ENCODE peak calls at places on chromosomes 16 and 17, in ten cellular contexts. One of them, this sample, is unnamed.

GRCh38 chr16:66928702-66929388 is 3.5 kb upstream of the RRAD start:
- DNase-seq in MM.1S: no peak
- DNase-seq in tibial artery: no peak
- DNase-seq in Panc1: no peak
- DNase-seq in osteoblast: peak
- DNase-seq in right lobe of liver: no peak
- DNase-seq in AG04450: no peak
- DNase-seq in mesendoderm: peak
- DNase-seq in SJSA1: no peak
- DNase-seq in H9: peak
- DNase-seq in this sample: peak

GRCh38 chr16:22641030-22641671 is 130.5 kb downstream of the NPIPB5 start:
- DNase-seq in MM.1S: peak
- DNase-seq in tibial artery: no peak
- DNase-seq in Panc1: no peak
- DNase-seq in osteoblast: no peak
- DNase-seq in right lobe of liver: no peak
- DNase-seq in AG04450: no peak
- DNase-seq in mesendoderm: peak
- DNase-seq in SJSA1: no peak
- DNase-seq in H9: peak
- DNase-seq in this sample: no peak

GRCh38 chr17:31489295-31490018 is 98.0 kb downstream of the RAB11FIP4 start:
- DNase-seq in MM.1S: no peak
- DNase-seq in tibial artery: no peak
- DNase-seq in Panc1: no peak
- DNase-seq in osteoblast: peak
- DNase-seq in right lobe of liver: peak
- DNase-seq in AG04450: no peak
- DNase-seq in mesendoderm: peak
- DNase-seq in SJSA1: no peak
- DNase-seq in H9: peak
- DNase-seq in this sample: no peak

GRCh38 chr16:86618431-86619262 is 40.3 kb downstream of the FOXL1 start:
- DNase-seq in MM.1S: no peak
- DNase-seq in tibial artery: no peak
- DNase-seq in Panc1: no peak
- DNase-seq in osteoblast: no peak
- DNase-seq in right lobe of liver: no peak
- DNase-seq in AG04450: peak
- DNase-seq in mesendoderm: no peak
- DNase-seq in SJSA1: peak
- DNase-seq in H9: no peak
- DNase-seq in this sample: no peak

GRCh38 chr16:5903797-5904196 is 806.2 kb upstream of the EEF2KMT start:
- DNase-seq in MM.1S: no peak
- DNase-seq in tibial artery: no peak
- DNase-seq in Panc1: no peak
- DNase-seq in osteoblast: peak
- DNase-seq in right lobe of liver: no peak
- DNase-seq in AG04450: no peak
- DNase-seq in mesendoderm: no peak
- DNase-seq in SJSA1: no peak
- DNase-seq in H9: no peak
- DNase-seq in this sample: no peak

GRCh38 chr16:55701442-55702319 is 45.9 kb downstream of the SLC6A2 start:
- DNase-seq in MM.1S: peak
- DNase-seq in tibial artery: no peak
- DNase-seq in Panc1: no peak
- DNase-seq in osteoblast: no peak
- DNase-seq in right lobe of liver: peak
- DNase-seq in AG04450: peak
- DNase-seq in mesendoderm: peak
- DNase-seq in SJSA1: peak
- DNase-seq in H9: peak
- DNase-seq in this sample: peak

GRCh38 chr16:47916266-47916665 is 239.5 kb downstream of the ABCC12 start:
- DNase-seq in MM.1S: no peak
- DNase-seq in tibial artery: no peak
- DNase-seq in Panc1: no peak
- DNase-seq in osteoblast: no peak
- DNase-seq in right lobe of liver: no peak
- DNase-seq in AG04450: no peak
- DNase-seq in mesendoderm: no peak
- DNase-seq in SJSA1: no peak
- DNase-seq in H9: no peak
- DNase-seq in this sample: no peak

GRCh38 chr17:14616508-14616907 is 315.6 kb downstream of the HS3ST3B1 start:
- DNase-seq in MM.1S: no peak
- DNase-seq in tibial artery: no peak
- DNase-seq in Panc1: no peak
- DNase-seq in osteoblast: peak
- DNase-seq in right lobe of liver: no peak
- DNase-seq in AG04450: no peak
- DNase-seq in mesendoderm: no peak
- DNase-seq in SJSA1: no peak
- DNase-seq in H9: no peak
- DNase-seq in this sample: no peak

GRCh38 chr16:87970206-87970605 is 19.0 kb downstream of the BANP start:
- DNase-seq in MM.1S: no peak
- DNase-seq in tibial artery: no peak
- DNase-seq in Panc1: no peak
- DNase-seq in osteoblast: no peak
- DNase-seq in right lobe of liver: no peak
- DNase-seq in AG04450: no peak
- DNase-seq in mesendoderm: no peak
- DNase-seq in SJSA1: peak
- DNase-seq in H9: no peak
- DNase-seq in this sample: no peak

GRCh38 chr16:67384778-67385510 is 8.4 kb downstream of the TPPP3 start:
- DNase-seq in MM.1S: no peak
- DNase-seq in tibial artery: no peak
- DNase-seq in Panc1: no peak
- DNase-seq in osteoblast: peak
- DNase-seq in right lobe of liver: no peak
- DNase-seq in AG04450: no peak
- DNase-seq in mesendoderm: no peak
- DNase-seq in SJSA1: no peak
- DNase-seq in H9: no peak
- DNase-seq in this sample: no peak

GRCh38 chr16:11061629-11062270 is 117.4 kb downstream of the CLEC16A start:
- DNase-seq in MM.1S: no peak
- DNase-seq in tibial artery: peak
- DNase-seq in Panc1: no peak
- DNase-seq in osteoblast: no peak
- DNase-seq in right lobe of liver: no peak
- DNase-seq in AG04450: no peak
- DNase-seq in mesendoderm: no peak
- DNase-seq in SJSA1: no peak
- DNase-seq in H9: no peak
- DNase-seq in this sample: no peak

GRCh38 chr16:100989-101388 is 23.0 kb downstream of the MPG start:
- DNase-seq in MM.1S: no peak
- DNase-seq in tibial artery: no peak
- DNase-seq in Panc1: no peak
- DNase-seq in osteoblast: no peak
- DNase-seq in right lobe of liver: no peak
- DNase-seq in AG04450: no peak
- DNase-seq in mesendoderm: no peak
- DNase-seq in SJSA1: no peak
- DNase-seq in H9: no peak
- DNase-seq in this sample: no peak

DNA sequence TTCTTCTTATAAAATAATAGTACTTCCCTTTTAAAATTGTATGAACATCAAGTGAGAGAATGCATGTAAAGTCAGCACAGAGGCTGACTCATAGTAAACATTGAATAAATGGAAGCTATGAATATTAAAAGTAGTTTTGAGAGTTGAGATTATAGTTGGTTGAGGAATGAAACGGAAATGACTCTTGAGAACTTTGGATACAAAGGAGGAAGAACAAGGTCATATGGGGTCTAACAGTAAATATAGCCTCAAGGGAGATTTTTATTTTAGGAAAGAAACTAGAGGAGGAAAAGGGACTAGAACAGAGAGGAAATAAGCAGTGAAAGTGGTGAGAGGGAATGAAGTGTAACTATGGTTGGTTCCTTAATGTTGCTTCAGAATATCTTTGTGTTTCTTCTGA is 165.0 kb downstream of the CHD9 start:
- DNase-seq in MM.1S: no peak
- DNase-seq in tibial artery: no peak
- DNase-seq in Panc1: no peak
- DNase-seq in osteoblast: peak
- DNase-seq in right lobe of liver: no peak
- DNase-seq in AG04450: no peak
- DNase-seq in mesendoderm: no peak
- DNase-seq in SJSA1: peak
- DNase-seq in H9: no peak
- DNase-seq in this sample: no peak
- H3K27ac ChIP-seq in MM.1S: no peak
- H3K27ac ChIP-seq in tibial artery: peak
- H3K27ac ChIP-seq in Panc1: no peak
- H3K27ac ChIP-seq in osteoblast: peak
- H3K27ac ChIP-seq in right lobe of liver: peak
- H3K27ac ChIP-seq in AG04450: no peak
- H3K27ac ChIP-seq in mesendoderm: no peak
- H3K27ac ChIP-seq in SJSA1: peak
- H3K27ac ChIP-seq in H9: no peak
- H3K27ac ChIP-seq in this sample: no peak

GRCh38 chr16:89246383-89246902 is 28.9 kb downstream of the ZNF778 start:
- DNase-seq in MM.1S: no peak
- DNase-seq in tibial artery: no peak
- DNase-seq in Panc1: no peak
- DNase-seq in osteoblast: no peak
- DNase-seq in right lobe of liver: no peak
- DNase-seq in AG04450: no peak
- DNase-seq in mesendoderm: no peak
- DNase-seq in SJSA1: no peak
- DNase-seq in H9: no peak
- DNase-seq in this sample: no peak

GRCh38 chr16:89243664-89244063 is 26.2 kb downstream of the ZNF778 start:
- DNase-seq in MM.1S: no peak
- DNase-seq in tibial artery: no peak
- DNase-seq in Panc1: no peak
- DNase-seq in osteoblast: no peak
- DNase-seq in right lobe of liver: no peak
- DNase-seq in AG04450: no peak
- DNase-seq in mesendoderm: no peak
- DNase-seq in SJSA1: no peak
- DNase-seq in H9: no peak
- DNase-seq in this sample: no peak

GRCh38 chr16:89246903-89247733 is 29.6 kb downstream of the ZNF778 start:
- DNase-seq in MM.1S: no peak
- DNase-seq in tibial artery: peak
- DNase-seq in Panc1: no peak
- DNase-seq in osteoblast: peak
- DNase-seq in right lobe of liver: peak
- DNase-seq in AG04450: peak
- DNase-seq in mesendoderm: peak
- DNase-seq in SJSA1: no peak
- DNase-seq in H9: peak
- DNase-seq in this sample: peak

GRCh38 chr16:89244754-89245153 is 27.3 kb downstream of the ZNF778 start:
- DNase-seq in MM.1S: no peak
- DNase-seq in tibial artery: no peak
- DNase-seq in Panc1: no peak
- DNase-seq in osteoblast: no peak
- DNase-seq in right lobe of liver: no peak
- DNase-seq in AG04450: no peak
- DNase-seq in mesendoderm: no peak
- DNase-seq in SJSA1: no peak
- DNase-seq in H9: no peak
- DNase-seq in this sample: no peak

DNA sequence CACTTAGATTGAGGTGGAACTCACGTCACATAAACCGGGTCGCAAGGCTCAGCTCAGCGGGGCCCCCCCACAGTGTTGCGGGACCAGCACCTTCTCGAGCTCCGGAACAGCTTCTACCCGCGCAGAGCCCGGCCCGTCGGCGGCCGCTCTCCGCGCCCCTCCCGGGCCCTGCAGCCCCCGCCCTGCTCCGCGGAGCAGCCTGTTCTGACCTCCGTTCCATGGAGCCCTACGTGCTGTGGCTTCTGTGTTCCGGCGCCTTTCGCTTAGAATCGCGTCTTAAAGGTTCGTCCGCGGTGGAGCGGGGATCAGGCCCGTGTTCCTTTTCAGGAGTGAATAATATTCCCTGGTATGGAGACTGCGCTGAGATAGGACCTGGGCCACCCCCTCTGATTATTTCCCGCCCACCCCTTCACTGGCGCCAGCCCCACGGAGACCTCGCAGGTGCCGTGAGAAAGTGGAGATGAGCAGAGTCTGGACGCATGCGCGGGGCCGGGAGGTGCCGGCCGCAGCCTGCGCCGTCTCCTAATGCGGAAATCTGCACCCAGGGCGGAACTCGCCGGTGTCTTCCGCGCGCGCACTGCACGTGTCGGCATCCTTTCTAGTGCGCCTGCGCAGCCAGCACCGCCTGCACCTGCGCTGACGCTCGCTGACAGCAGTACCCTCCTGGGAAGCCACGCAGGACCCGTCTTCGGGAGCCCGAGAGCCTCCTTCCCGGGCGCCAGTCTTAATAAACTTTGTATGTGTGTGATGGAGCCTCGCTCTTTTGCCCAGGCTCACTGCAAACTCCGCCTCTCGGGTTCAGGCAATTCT is 30.9 kb downstream of the ZNF778 start:
- DNase-seq in MM.1S: no peak
- DNase-seq in tibial artery: no peak
- DNase-seq in Panc1: no peak
- DNase-seq in osteoblast: peak
- DNase-seq in right lobe of liver: no peak
- DNase-seq in AG04450: no peak
- DNase-seq in mesendoderm: no peak
- DNase-seq in SJSA1: no peak
- DNase-seq in H9: no peak
- DNase-seq in this sample: no peak
- H3K27ac ChIP-seq in MM.1S: no peak
- H3K27ac ChIP-seq in tibial artery: no peak
- H3K27ac ChIP-seq in Panc1: peak
- H3K27ac ChIP-seq in osteoblast: no peak
- H3K27ac ChIP-seq in right lobe of liver: no peak
- H3K27ac ChIP-seq in AG04450: no peak
- H3K27ac ChIP-seq in mesendoderm: no peak
- H3K27ac ChIP-seq in SJSA1: no peak
- H3K27ac ChIP-seq in H9: no peak
- H3K27ac ChIP-seq in this sample: no peak

GRCh38 chr16:65548470-65548869 is 426.6 kb upstream of the CDH11 start:
- DNase-seq in MM.1S: no peak
- DNase-seq in tibial artery: no peak
- DNase-seq in Panc1: no peak
- DNase-seq in osteoblast: no peak
- DNase-seq in right lobe of liver: no peak
- DNase-seq in AG04450: no peak
- DNase-seq in mesendoderm: peak
- DNase-seq in SJSA1: no peak
- DNase-seq in H9: peak
- DNase-seq in this sample: no peak
- H3K27ac ChIP-seq in MM.1S: no peak
- H3K27ac ChIP-seq in tibial artery: no peak
- H3K27ac ChIP-seq in Panc1: no peak
- H3K27ac ChIP-seq in osteoblast: peak
- H3K27ac ChIP-seq in right lobe of liver: no peak
- H3K27ac ChIP-seq in AG04450: peak
- H3K27ac ChIP-seq in mesendoderm: no peak
- H3K27ac ChIP-seq in SJSA1: peak
- H3K27ac ChIP-seq in H9: no peak
- H3K27ac ChIP-seq in this sample: no peak

GRCh38 chr16:46885960-46886763 is 2.0 kb downstream of the GPT2 start:
- DNase-seq in MM.1S: no peak
- DNase-seq in tibial artery: no peak
- DNase-seq in Panc1: no peak
- DNase-seq in osteoblast: no peak
- DNase-seq in right lobe of liver: peak
- DNase-seq in AG04450: peak
- DNase-seq in mesendoderm: peak
- DNase-seq in SJSA1: no peak
- DNase-seq in H9: no peak
- DNase-seq in this sample: peak
- H3K27ac ChIP-seq in MM.1S: no peak
- H3K27ac ChIP-seq in tibial artery: no peak
- H3K27ac ChIP-seq in Panc1: no peak
- H3K27ac ChIP-seq in osteoblast: no peak
- H3K27ac ChIP-seq in right lobe of liver: peak
- H3K27ac ChIP-seq in AG04450: peak
- H3K27ac ChIP-seq in mesendoderm: peak
- H3K27ac ChIP-seq in SJSA1: no peak
- H3K27ac ChIP-seq in H9: no peak
- H3K27ac ChIP-seq in this sample: peak